ENCODE peak calls at places on chromosomes 3 and 15, in seven cellular contexts. V, J, N, T, O, I and H are unnamed samples.
A peak's percentile ranks its signal among the peaks of the same experiment; 100 is the strongest.

GRCh38 chr3:115659861-115660260 is 36.6 kb downstream of the GAP43 start:
- DNase-seq in J (no peak), I (no peak), T (no peak), O (no peak), N (no peak), V (no peak), H (no peak)

GRCh38 chr15:70018646-70019600 is 78.8 kb downstream of the TLE3 start:
- DNase-seq in N (no peak), I (no peak), J (no peak), O (no peak), T (no peak), V (no peak), H (no peak)

GRCh38 chr15:38613085-38613484 is 48.5 kb upstream of the RASGRP1 start:
- DNase-seq in I (no peak), N (no peak), J (no peak), T (no peak), V (no peak), O (no peak), H (no peak)

GRCh38 chr15:73965094-73965729 is 26.9 kb downstream of the STOML1 start:
- DNase-seq in O (no peak), N (no peak), T (no peak), J (no peak), I (no peak), V (peak; percentile 75), H (no peak)

GRCh38 chr3:139670196-139670595 is 7.6 kb downstream of the NMNAT3 start:
- DNase-seq in N (no peak), O (no peak), T (no peak), J (no peak), V (no peak), I (no peak), H (no peak)

GRCh38 chr15:38072507-38073277 is 138.3 kb downstream of the TMCO5A start:
- DNase-seq in N (peak; percentile 73), I (peak; percentile 73), T (no peak), J (peak; percentile 55), O (no peak), V (peak; percentile 62), H (peak; percentile 79)

GRCh38 chr3:43448098-43448497 is 161.8 kb downstream of the SNRK start:
- DNase-seq in N (no peak), J (no peak), T (no peak), O (no peak), I (no peak), V (no peak), H (no peak)

GRCh38 chr15:34802371-34802770 is 7.0 kb upstream of the ACTC1 start:
- DNase-seq in T (no peak), N (no peak), O (no peak), J (no peak), V (no peak), I (no peak), H (no peak)

GRCh38 chr3:45205126-45205525 is 21.0 kb downstream of the TMEM158 start:
- DNase-seq in J (no peak), O (no peak), T (no peak), I (no peak), V (no peak), N (no peak), H (no peak)

GRCh38 chr15:77243146-77243545 is 172.2 kb upstream of the TSPAN3 start:
- DNase-seq in T (no peak), V (no peak), I (peak; percentile 4), J (no peak), O (no peak), N (no peak), H (peak; percentile 50)

GRCh38 chr15:35737521-35737920 is 191.6 kb upstream of the DPH6 start:
- DNase-seq in T (no peak), I (no peak), J (no peak), O (no peak), N (no peak), V (no peak), H (no peak)

GRCh38 chr15:49235446-49236207 is 65.6 kb downstream of the GALK2 start:
- DNase-seq in T (peak; percentile 30), J (peak; percentile 56), O (peak; percentile 3), V (peak; percentile 66), N (peak; percentile 54), I (peak; percentile 30), H (no peak)

GRCh38 chr15:25762015-25762662 is 101.0 kb downstream of the ATP10A start:
- DNase-seq in V (peak; percentile 21), N (no peak), I (no peak), J (no peak), T (no peak), O (no peak), H (no peak)

GRCh38 chr15:66293419-66294156 is at the start of gene DIS3L:
- DNase-seq in T (peak; percentile 49), O (peak; percentile 20), V (peak; percentile 90), J (peak; percentile 46), I (peak; percentile 55), N (no peak), H (peak; percentile 26)

GRCh38 chr3:148230473-148230872 is 467.2 kb upstream of the AGTR1 start:
- DNase-seq in O (no peak), J (no peak), T (no peak), N (peak; percentile 24), I (no peak), V (no peak), H (no peak)

GRCh38 chr15:43958894-43959330 is 132.1 kb downstream of the WDR76 start:
- DNase-seq in T (no peak), N (peak; percentile 70), J (peak; percentile 95), I (peak; percentile 5), V (no peak), O (no peak), H (no peak)

GRCh38 chr3:136291302-136291701 is 41.2 kb downstream of the PCCB start:
- DNase-seq in I (no peak), N (no peak), V (no peak), O (no peak), T (no peak), J (no peak), H (no peak)

GRCh38 chr15:75176404-75176761 is 25.3 kb upstream of the C15orf39 start:
- DNase-seq in N (no peak), T (no peak), O (no peak), I (no peak), J (no peak), V (no peak), H (no peak)

GRCh38 chr15:25437751-25438600 is 848 bp downstream of the UBE3A start:
- DNase-seq in T (peak; percentile 29), V (peak; percentile 82), I (peak; percentile 26), N (peak; percentile 17), J (no peak), O (no peak), H (peak; percentile 11)

GRCh38 chr3:196007744-196008143 is 74.1 kb downstream of the TFRC start:
- DNase-seq in V (no peak), N (no peak), T (no peak), J (no peak), O (no peak), I (no peak), H (no peak)

GRCh38 chr3:133330542-133330941 is 69.3 kb upstream of the BFSP2 start:
- DNase-seq in J (no peak), O (no peak), I (no peak), N (no peak), V (no peak), T (no peak), H (no peak)

GRCh38 chr3:37456270-37456708 is 281.9 kb upstream of the LRRFIP2 start:
- DNase-seq in I (no peak), O (no peak), V (no peak), J (no peak), T (no peak), N (no peak), H (no peak)

GRCh38 chr15:33068531-33068990 is 126.0 kb downstream of the FMN1 start:
- DNase-seq in J (peak; percentile 94), N (peak; percentile 77), T (no peak), V (no peak), I (peak; percentile 76), O (no peak), H (peak; percentile 28)

GRCh38 chr3:187172929-187173328 is 24.4 kb upstream of the RTP1 start:
- DNase-seq in O (no peak), J (no peak), T (no peak), N (no peak), V (no peak), I (no peak), H (no peak)

GRCh38 chr15:26355671-26356070 is 417.2 kb downstream of the GABRB3 start:
- DNase-seq in J (no peak), V (no peak), N (no peak), T (no peak), O (no peak), I (no peak), H (no peak)

GRCh38 chr15:58678683-58679082 is 70.8 kb downstream of the ADAM10 start:
- DNase-seq in T (no peak), N (peak; percentile 79), V (no peak), O (no peak), I (peak; percentile 8), J (no peak), H (no peak)

GRCh38 chr3:152376351-152377183 is 107.8 kb downstream of the MBNL1 start:
- DNase-seq in O (no peak), N (no peak), J (no peak), V (no peak), T (no peak), I (no peak), H (no peak)

GRCh38 chr3:55879901-55880331 is 392.8 kb upstream of the WNT5A start:
- DNase-seq in O (no peak), J (peak; percentile 23), N (peak; percentile 36), V (no peak), T (no peak), I (no peak), H (no peak)

GRCh38 chr3:115680802-115681345 is 57.6 kb downstream of the GAP43 start:
- DNase-seq in N (no peak), V (no peak), I (no peak), J (no peak), O (no peak), T (no peak), H (no peak)

GRCh38 chr15:80445300-80446041 is 41.3 kb downstream of the ARNT2 start:
- DNase-seq in V (no peak), J (no peak), I (no peak), O (no peak), N (no peak), T (no peak), H (no peak)

GRCh38 chr3:45226206-45226915 is at the start of gene TMEM158:
- DNase-seq in O (peak; percentile 47), T (peak; percentile 58), I (peak; percentile 90), J (peak; percentile 20), V (peak; percentile 88), N (peak; percentile 50), H (peak; percentile 28)

GRCh38 chr3:11140054-11140712 is 14.1 kb upstream of the HRH1 start:
- DNase-seq in J (peak; percentile 22), O (no peak), T (no peak), V (no peak), I (peak; percentile 16), N (peak; percentile 67), H (no peak)

GRCh38 chr15:81939604-81940440 is 106.0 kb downstream of the MEX3B start:
- DNase-seq in V (no peak), N (peak; percentile 57), J (no peak), I (peak; percentile 29), O (no peak), T (no peak), H (no peak)

GRCh38 chr3:186599142-186599784 is 13.6 kb upstream of the AHSG start:
- DNase-seq in T (no peak), O (no peak), J (no peak), N (no peak), V (no peak), I (no peak), H (no peak)

GRCh38 chr3:149586871-149587270 is 71.0 kb downstream of the WWTR1 start:
- DNase-seq in T (no peak), J (peak; percentile 88), V (no peak), N (peak; percentile 93), O (no peak), I (peak; percentile 70), H (no peak)

GRCh38 chr15:56281145-56281544 is 37.5 kb upstream of the RFX7 start:
- DNase-seq in V (no peak), I (no peak), O (no peak), N (no peak), T (no peak), J (no peak), H (no peak)